ENCODE peak calls at places on chromosomes 12 and 14, in four cellular contexts. J, T, P and Q are unnamed samples.

GRCh38 chr12:15966426-15966825 is 55.3 kb downstream of the DERA start:
- DNase-seq in P (no peak), J (no peak), T (no peak), Q (no peak)

GRCh38 chr12:74917743-74918142 is 291.9 kb downstream of the KCNC2 start:
- DNase-seq in P (no peak), T (no peak), J (no peak), Q (no peak)

GRCh38 chr14:51609251-51609986 is 42.3 kb upstream of the FRMD6 start:
- DNase-seq in J (no peak), T (no peak), P (no peak), Q (no peak)

GRCh38 chr12:57549909-57550627 is at the start of gene KIF5A:
- DNase-seq in J (no peak), T (no peak), P (peak), Q (no peak)

GRCh38 chr12:93946542-93947150 is 201.7 kb upstream of the PLXNC1 start:
- DNase-seq in P (no peak), T (no peak), J (no peak), Q (no peak)

GRCh38 chr14:91167380-91167770 is 53.5 kb downstream of the DGLUCY start:
- DNase-seq in P (no peak), J (no peak), T (no peak), Q (no peak)

GRCh38 chr14:80278293-80279037 is 67.2 kb upstream of the DIO2 start:
- DNase-seq in P (no peak), J (no peak), T (no peak), Q (no peak)

GRCh38 chr12:123444396-123445026 is 8.0 kb upstream of the RILPL2 start:
- DNase-seq in T (no peak), J (no peak), P (no peak), Q (no peak)

GRCh38 chr12:1812650-1813302 is 7.6 kb upstream of the LRTM2 start:
- DNase-seq in T (no peak), P (peak), J (peak), Q (no peak)

GRCh38 chr12:78034025-78034424 is 203.3 kb downstream of the NAV3 start:
- DNase-seq in T (no peak), P (no peak), J (peak), Q (no peak)

GRCh38 chr12:27367078-27367477 is 34.4 kb downstream of the BMAL2 start:
- DNase-seq in J (no peak), T (no peak), P (no peak), Q (no peak)

GRCh38 chr12:112297188-112297587 is 85.0 kb downstream of the HECTD4 start:
- DNase-seq in T (no peak), P (no peak), J (no peak), Q (no peak)

GRCh38 chr12:102326987-102327386 is 129.4 kb upstream of the PMCH start:
- DNase-seq in J (no peak), P (no peak), T (no peak), Q (no peak)

GRCh38 chr14:89477391-89477790 is 60.4 kb upstream of the FOXN3 start:
- DNase-seq in P (no peak), T (no peak), J (no peak), Q (no peak)

GRCh38 chr12:24038211-24038997 is 88.9 kb upstream of the SOX5 start:
- DNase-seq in P (no peak), T (no peak), J (no peak), Q (no peak)

GRCh38 chr14:67728258-67728657 is 26.6 kb downstream of the RDH12 start:
- DNase-seq in T (no peak), J (no peak), P (no peak), Q (no peak)

GRCh38 chr12:93776581-93777018 is 99.4 kb downstream of the CRADD start:
- DNase-seq in T (no peak), P (no peak), J (no peak), Q (no peak)

GRCh38 chr12:32039341-32039740 is 67.3 kb upstream of the BICD1 start:
- DNase-seq in P (peak), T (no peak), J (no peak), Q (no peak)

GRCh38 chr12:10612110-10612509 is 1.3 kb downstream of the MAGOHB start:
- DNase-seq in J (no peak), T (no peak), P (no peak), Q (no peak)

GRCh38 chr14:59583755-59584154 is 7.1 kb upstream of the CCDC175 start:
- DNase-seq in P (no peak), T (no peak), J (no peak), Q (no peak)

DNA sequence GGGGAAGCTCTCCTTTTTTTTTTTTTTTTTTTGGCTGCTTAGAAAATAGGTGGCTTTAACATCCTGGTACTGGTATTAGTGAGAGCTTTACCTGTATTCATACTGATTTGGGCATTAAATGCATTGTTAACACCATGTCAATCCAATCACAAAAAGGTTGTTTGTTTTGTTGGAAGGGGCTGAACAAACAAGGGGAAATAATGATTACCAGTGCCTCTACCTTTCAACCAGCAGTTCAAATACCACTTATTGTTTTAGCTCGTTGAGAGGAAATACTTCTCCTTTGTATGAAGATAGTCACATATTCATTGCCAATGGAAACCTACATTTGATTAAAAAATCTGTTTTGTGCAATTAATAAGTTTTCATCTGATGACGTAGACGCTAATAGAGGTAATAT is 72.9 kb downstream of the MIPOL1 start:
- DNase-seq in P (no peak), T (no peak), J (no peak), Q (no peak)
- TF ChIP-seq POLR2AphosphoS5 in P (no peak), T (no peak), J (no peak), Q (no peak)

GRCh38 chr14:24273422-24273998 is 2.1 kb upstream of the RABGGTA start:
- DNase-seq in J (peak), T (no peak), P (no peak), Q (no peak)

GRCh38 chr14:24274101-24274543 is 2.7 kb upstream of the RABGGTA start:
- DNase-seq in J (peak), P (peak), T (no peak), Q (no peak)

GRCh38 chr14:24277606-24278321 is 6.4 kb upstream of the RABGGTA start:
- DNase-seq in P (no peak), J (peak), T (no peak), Q (no peak)

GRCh38 chr14:24272442-24272841 is 1.0 kb upstream of the RABGGTA start:
- DNase-seq in T (no peak), J (no peak), P (no peak), Q (no peak)

GRCh38 chr14:24275524-24276139 is 4.2 kb upstream of the RABGGTA start:
- DNase-seq in T (no peak), P (peak), J (no peak), Q (no peak)
- H3K27ac ChIP-seq in T (no peak), P (no peak), J (peak), Q (no peak)

GRCh38 chr12:334114-334513 is 55.0 kb downstream of the KDM5A start:
- DNase-seq in T (no peak), P (no peak), J (no peak), Q (no peak)

GRCh38 chr12:337039-337438 is 52.1 kb downstream of the KDM5A start:
- DNase-seq in J (no peak), P (no peak), T (no peak), Q (no peak)

DNA sequence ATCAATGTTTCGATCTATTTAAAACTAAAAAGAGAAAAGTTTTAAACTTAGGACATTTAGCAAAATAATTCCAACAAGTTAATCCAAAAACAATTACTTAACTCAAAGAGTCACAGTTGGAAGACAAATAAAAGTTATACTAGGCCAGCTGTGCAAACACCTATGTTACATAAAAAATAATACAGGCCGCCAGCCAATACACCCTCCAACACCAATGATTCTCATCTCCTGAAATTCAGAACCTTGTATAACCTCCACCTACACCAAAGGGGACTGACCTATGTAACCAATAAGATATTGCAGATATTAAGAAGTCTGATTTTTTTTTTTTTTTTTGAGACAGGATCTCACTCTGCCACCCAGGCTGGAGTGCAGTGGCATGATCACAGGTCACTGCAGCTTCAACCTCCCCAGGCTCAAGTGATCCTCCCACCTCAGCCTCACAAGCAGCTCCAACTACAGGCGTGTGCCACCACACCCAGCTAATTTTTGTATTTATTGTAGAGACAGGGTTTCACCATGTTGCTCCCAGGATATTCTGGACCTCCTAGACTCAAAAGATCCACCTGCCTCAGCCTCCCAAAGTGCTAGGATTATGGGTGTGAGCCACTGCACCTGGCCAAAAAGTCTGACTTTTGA is 49.4 kb downstream of the KDM5A start:
- DNase-seq in J (no peak), T (no peak), P (no peak), Q (no peak)
- TF ChIP-seq POLR2AphosphoS5 in J (no peak), T (no peak), P (no peak), Q (no peak)

DNA sequence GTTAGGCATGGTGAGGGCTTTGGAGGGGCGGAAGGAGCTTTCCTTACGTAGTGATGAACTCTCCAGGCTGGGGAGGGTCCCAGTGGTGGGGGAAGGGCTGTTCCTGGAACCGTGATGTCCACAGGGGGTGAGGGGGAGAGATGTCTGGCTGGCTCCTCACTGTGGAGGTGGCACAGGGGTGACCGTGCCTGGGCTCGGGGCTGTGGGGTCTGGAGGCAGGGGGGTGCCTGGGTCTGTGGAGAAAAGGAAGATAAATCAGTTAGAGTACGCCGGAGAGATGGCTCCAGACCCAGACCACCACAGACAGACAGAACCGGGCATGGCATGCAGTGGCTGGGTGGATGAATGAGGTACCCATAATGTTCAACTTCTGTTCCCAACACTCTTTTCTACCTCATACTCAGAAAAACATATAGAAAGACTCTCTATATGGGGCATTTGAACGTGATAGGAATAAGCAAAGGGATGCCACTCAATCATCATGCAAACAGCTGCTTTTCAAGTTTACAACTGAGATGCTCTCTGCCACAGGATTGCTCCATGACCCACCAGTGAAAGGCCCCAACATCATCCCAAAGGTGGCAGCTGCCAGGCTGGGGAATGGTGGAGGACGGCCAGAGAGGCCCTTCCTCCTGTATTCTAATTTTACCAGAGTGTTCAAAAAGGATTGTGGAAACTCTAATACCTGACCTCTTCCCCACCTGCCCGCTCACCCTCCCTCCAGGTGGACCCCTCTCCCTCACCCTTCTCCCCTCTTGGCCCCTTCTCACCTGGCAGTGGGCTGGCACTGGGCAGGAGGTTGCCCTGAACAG is 5.6 kb downstream of the MYL6 start:
- DNase-seq in P (no peak), J (no peak), T (no peak), Q (no peak)
- H3K27ac ChIP-seq in P (no peak), J (no peak), T (no peak), Q (peak)

GRCh38 chr12:53495903-53496751 is 3.1 kb downstream of the MAP3K12 start:
- DNase-seq in T (no peak), J (no peak), P (peak), Q (no peak)
- TF ChIP-seq POLR2AphosphoS5 in T (peak), J (no peak), P (no peak), Q (peak)

GRCh38 chr14:85093631-85094330 is 436.2 kb upstream of the FLRT2 start:
- DNase-seq in J (no peak), P (no peak), T (no peak), Q (no peak)
- H3K27ac ChIP-seq in J (no peak), P (no peak), T (no peak), Q (no peak)

DNA sequence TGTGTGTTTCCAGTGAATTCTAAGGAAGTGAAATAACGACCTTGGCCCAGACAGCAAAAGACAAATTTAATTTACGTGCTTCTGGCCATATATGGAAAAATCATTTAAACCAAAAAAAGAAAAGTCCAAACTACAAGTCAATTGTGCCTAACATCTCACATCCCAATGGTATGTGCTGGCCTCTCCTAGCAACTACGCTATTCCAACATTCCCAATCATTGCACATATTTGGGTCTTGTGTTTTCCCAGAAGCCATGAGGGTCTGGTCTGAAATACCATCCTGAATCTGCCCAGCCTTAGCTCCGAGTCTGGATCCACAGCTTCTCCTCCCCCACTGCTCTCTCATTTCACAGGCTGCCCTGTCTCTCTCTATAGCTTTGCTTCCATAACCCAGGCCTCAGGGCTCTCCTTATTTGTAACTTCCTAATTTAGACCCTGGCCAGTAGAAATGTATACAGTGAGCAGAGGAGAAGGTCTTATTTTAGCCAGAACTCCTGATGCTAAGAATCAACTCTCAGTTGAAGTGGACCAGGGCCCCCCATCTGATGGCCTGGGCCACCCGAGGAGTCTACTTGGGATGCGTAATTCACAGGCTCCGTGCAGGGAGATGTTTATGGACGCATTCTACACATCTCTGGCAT is 224.5 kb downstream of the ANO2 start:
- DNase-seq in P (no peak), J (no peak), T (no peak), Q (no peak)
- TF ChIP-seq POLR2AphosphoS5 in P (no peak), J (no peak), T (no peak), Q (no peak)